ENCODE peak calls at places on chromosomes 16 and 17, in five cellular contexts. One of them, this sample, is unnamed.

GRCh38 chr17:83083368-83084201 is 4.2 kb downstream of the METRNL start:
- DNase-seq in BE2C: peak
- DNase-seq in NCI-H1092: no peak
- DNase-seq in left ventricle myocardium superior: peak
- DNase-seq in NCI-H446: no peak
- DNase-seq in this sample: no peak

GRCh38 chr17:79824893-79825579 is 14.2 kb downstream of the CBX4 start:
- DNase-seq in BE2C: no peak
- DNase-seq in left ventricle myocardium superior: no peak
- DNase-seq in NCI-H446: no peak
- DNase-seq in NCI-H1092: no peak
- DNase-seq in this sample: no peak

GRCh38 chr17:7440113-7440822 is 956 bp downstream of the FGF11 start:
- DNase-seq in NCI-H446: peak
- DNase-seq in left ventricle myocardium superior: peak
- DNase-seq in BE2C: peak
- DNase-seq in NCI-H1092: peak
- DNase-seq in this sample: peak

GRCh38 chr16:88760424-88761142 is 24.4 kb downstream of the PIEZO1 start:
- DNase-seq in BE2C: no peak
- DNase-seq in left ventricle myocardium superior: no peak
- DNase-seq in NCI-H1092: no peak
- DNase-seq in NCI-H446: no peak
- DNase-seq in this sample: peak

GRCh38 chr16:71807905-71808592 is 585 bp downstream of the AP1G1 start:
- DNase-seq in left ventricle myocardium superior: no peak
- DNase-seq in NCI-H446: no peak
- DNase-seq in BE2C: peak
- DNase-seq in NCI-H1092: no peak
- DNase-seq in this sample: no peak

GRCh38 chr17:39235555-39236221 is 9.9 kb upstream of the STAC2 start:
- DNase-seq in left ventricle myocardium superior: no peak
- DNase-seq in BE2C: peak
- DNase-seq in NCI-H1092: peak
- DNase-seq in NCI-H446: no peak
- DNase-seq in this sample: peak

GRCh38 chr16:6714510-6714909 is 618.1 kb upstream of the RBFOX1 start:
- DNase-seq in BE2C: no peak
- DNase-seq in left ventricle myocardium superior: no peak
- DNase-seq in NCI-H446: no peak
- DNase-seq in NCI-H1092: no peak
- DNase-seq in this sample: no peak

GRCh38 chr17:36149296-36149820 is 27.1 kb downstream of the TBC1D3B start:
- DNase-seq in left ventricle myocardium superior: peak
- DNase-seq in NCI-H446: no peak
- DNase-seq in BE2C: no peak
- DNase-seq in NCI-H1092: no peak
- DNase-seq in this sample: no peak

GRCh38 chr16:4452674-4453073 is 21.8 kb downstream of the NMRAL1 start:
- DNase-seq in BE2C: no peak
- DNase-seq in NCI-H446: no peak
- DNase-seq in left ventricle myocardium superior: no peak
- DNase-seq in NCI-H1092: no peak
- DNase-seq in this sample: no peak

GRCh38 chr16:3115561-3115960 is 3.2 kb downstream of the ZNF205 start:
- DNase-seq in NCI-H446: no peak
- DNase-seq in BE2C: no peak
- DNase-seq in NCI-H1092: no peak
- DNase-seq in left ventricle myocardium superior: no peak
- DNase-seq in this sample: no peak